ENCODE peak calls at places on chromosome 16, in four cellular contexts. K is epithelial cell of esophagus, L is vagina, M is upper lobe of right lung. J is an unnamed sample.

GRCh38 chr16:1533443-1533951 is at the start of gene TMEM204:
- DNase-seq in L (no peak), M (peak; percentile 80), K (no peak), J (peak; percentile 54)

GRCh38 chr16:13348416-13348815 is 447.0 kb downstream of the SHISA9 start:
- DNase-seq in M (no peak), K (no peak), L (no peak), J (no peak)

GRCh38 chr16:11204513-11205047 is 51.4 kb downstream of the SOCS1 start:
- DNase-seq in L (no peak), M (no peak), K (no peak), J (no peak)

GRCh38 chr16:89096768-89097527 is 3.3 kb downstream of the ACSF3 start:
- DNase-seq in M (no peak), L (no peak), K (no peak), J (no peak)

GRCh38 chr16:14268073-14268472 is 197.0 kb downstream of the MRTFB start:
- DNase-seq in L (no peak), M (no peak), K (no peak), J (no peak)

GRCh38 chr16:78577597-78577996 is 478.1 kb downstream of the WWOX start:
- DNase-seq in K (no peak), L (no peak), M (no peak), J (no peak)

GRCh38 chr16:15542261-15542660 is 100.7 kb downstream of the MARF1 start:
- DNase-seq in L (no peak), M (no peak), K (no peak), J (no peak)

GRCh38 chr16:23835390-23836077 is at the start of gene PRKCB:
- DNase-seq in M (peak; percentile 90), L (no peak), K (peak; percentile 57), J (peak; percentile 5)

GRCh38 chr16:67490330-67491096 is 7.2 kb upstream of the AGRP start:
- DNase-seq in M (no peak), L (no peak), K (peak; percentile 66), J (no peak)

GRCh38 chr16:49491111-49491670 is 117.6 kb downstream of the C16orf78 start:
- DNase-seq in K (no peak), L (no peak), M (peak; percentile 17), J (no peak)

GRCh38 chr16:69858196-69859104 is 92.7 kb upstream of the CLEC18A start:
- DNase-seq in L (no peak), K (no peak), M (no peak), J (no peak)

GRCh38 chr16:69860233-69861231 is 90.6 kb upstream of the CLEC18A start:
- DNase-seq in K (no peak), M (no peak), L (no peak), J (no peak)

GRCh38 chr16:69863882-69864281 is 87.3 kb upstream of the CLEC18A start:
- DNase-seq in M (no peak), K (no peak), L (no peak), J (no peak)

GRCh38 chr16:69859105-69859969 is 91.8 kb upstream of the CLEC18A start:
- DNase-seq in M (no peak), K (peak; percentile 55), L (no peak), J (no peak)

DNA sequence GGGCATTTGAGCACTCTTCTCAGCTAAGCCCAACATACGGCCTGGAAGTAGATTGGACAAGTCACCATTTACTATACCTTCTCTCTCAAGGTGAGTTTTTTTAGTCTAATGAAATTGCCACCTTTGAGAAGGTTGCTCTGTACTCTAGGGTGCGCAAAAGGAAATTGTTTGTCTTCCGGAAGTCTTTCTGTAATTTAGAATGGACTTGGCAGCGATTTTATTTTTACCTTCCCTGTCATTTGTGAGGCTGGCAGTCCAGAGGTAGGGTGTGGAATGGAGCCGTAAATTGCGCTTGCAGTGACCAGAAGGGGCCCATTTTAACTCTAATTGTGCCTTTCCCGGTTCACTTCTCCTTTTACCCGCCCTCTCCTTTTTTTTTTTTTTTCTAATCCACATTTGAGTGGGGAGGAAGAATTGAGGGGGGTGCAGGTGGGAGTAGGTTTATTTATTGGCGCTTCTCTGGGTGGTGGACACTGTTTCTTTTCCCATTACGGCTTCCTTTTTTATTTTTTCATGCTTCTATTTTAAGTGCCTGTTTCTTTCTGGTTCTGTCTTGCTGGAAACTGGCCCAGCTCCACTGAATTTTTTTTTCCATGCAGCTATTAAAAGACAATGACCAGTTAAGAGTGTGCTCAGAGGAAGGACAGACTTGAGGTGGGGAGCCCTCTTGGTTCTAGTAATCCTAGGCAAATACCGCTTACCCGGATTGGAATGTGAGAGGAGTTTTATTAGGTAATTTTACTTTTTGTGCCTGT is 89.7 kb upstream of the CLEC18A start:
- DNase-seq in L (no peak), K (no peak), M (no peak), J (peak; percentile 82)
- H3K4me3 ChIP-seq in L (no peak overlapping the region), K (no peak overlapping the region), M (no peak overlapping the region), J (no peak overlapping the region)

DNA sequence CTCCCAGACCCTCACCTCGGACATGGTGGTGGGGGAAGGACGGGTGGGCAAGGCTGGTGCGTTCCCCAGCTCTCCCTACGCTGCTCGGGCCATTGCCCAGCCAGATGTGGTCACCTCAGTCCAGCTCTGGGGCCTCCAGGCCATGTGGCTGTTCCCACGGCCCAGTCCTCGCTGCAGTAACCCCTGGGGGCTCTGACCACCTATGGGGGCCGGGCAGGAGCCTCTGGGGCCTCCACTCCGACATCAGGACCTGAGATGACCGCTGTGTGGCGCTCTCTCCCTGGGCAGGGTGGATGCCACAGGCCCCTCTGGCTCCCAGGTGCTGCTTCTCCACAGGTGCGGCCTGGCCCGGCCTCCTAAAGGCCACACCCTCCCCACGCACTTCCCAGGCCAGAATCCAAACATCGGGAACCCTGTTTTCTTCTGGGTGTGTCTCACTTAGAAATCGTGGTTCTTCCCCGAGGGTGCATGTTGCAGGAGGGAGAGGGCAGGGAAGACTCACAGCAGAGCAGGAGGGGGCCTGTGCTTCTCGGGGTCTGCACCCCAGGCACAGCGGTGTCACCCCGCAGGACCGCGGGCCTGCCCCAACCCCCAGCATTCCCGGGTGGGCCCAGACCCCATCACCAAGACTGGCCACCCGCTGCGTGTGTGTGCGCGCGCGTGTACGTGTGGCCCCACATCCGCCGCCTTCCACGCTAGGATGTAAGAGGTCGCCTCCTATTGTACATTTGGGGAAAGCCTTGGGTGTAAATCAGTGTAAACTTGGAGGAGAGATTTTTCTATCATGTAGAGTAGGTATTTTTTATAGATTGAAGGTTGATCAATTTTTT is 5.9 kb upstream of the CAPN15 start:
- DNase-seq in L (no peak), K (peak; percentile 36), M (no peak), J (no peak)
- TF ChIP-seq CTCF in L (no peak), K (peak; percentile 42), M (no peak), J (peak; percentile 2)

GRCh38 chr16:85573045-85573695 is 40.0 kb upstream of the GSE1 start:
- DNase-seq in K (no peak), L (no peak), M (no peak), J (no peak)
- H3K4me3 ChIP-seq in K (no peak overlapping the region), L (peak overlapping the region; percentile 21), M (no peak overlapping the region), J (no peak overlapping the region)

GRCh38 chr16:51165043-51165442 is 14.0 kb upstream of the SALL1 start:
- DNase-seq in M (no peak), L (no peak), K (no peak), J (no peak)

GRCh38 chr16:51163366-51163765 is 12.3 kb upstream of the SALL1 start:
- DNase-seq in K (no peak), L (no peak), M (no peak), J (no peak)

GRCh38 chr16:51166116-51166515 is 15.0 kb upstream of the SALL1 start:
- DNase-seq in M (no peak), K (no peak), L (no peak), J (no peak)

GRCh38 chr16:51164574-51164973 is 13.5 kb upstream of the SALL1 start:
- DNase-seq in M (no peak), L (no peak), K (no peak), J (no peak)

DNA sequence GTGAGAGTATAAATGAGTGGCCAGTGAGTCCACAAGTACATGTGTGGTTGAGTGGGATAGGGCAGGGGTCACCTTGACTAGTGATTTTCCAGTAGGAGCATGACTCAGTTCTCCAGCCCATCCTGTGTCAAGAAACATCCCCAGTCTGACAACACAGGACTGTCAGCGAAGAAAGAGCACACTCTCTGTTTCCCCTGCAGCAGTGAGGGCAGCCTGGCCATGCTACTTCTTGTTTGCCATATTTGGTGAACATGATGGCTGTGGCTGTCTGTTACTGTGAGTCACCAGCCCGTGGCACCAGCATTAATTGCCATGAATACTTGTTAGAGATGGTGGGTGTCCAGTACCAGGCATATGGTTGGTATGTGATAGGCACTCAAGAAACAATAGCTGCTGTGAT is 13.1 kb upstream of the SALL1 start:
- DNase-seq in L (no peak), M (no peak), K (no peak), J (peak; percentile 56)
- TF ChIP-seq CTCF in L (no peak), M (no peak), K (no peak), J (no peak)

GRCh38 chr16:65117701-65118448 is 4.0 kb downstream of the CDH11 start:
- DNase-seq in M (no peak), K (peak; percentile 84), L (no peak), J (peak; percentile 87)

GRCh38 chr16:65116818-65117430 is 4.9 kb downstream of the CDH11 start:
- DNase-seq in K (peak; percentile 16), M (no peak), L (no peak), J (peak; percentile 27)

GRCh38 chr16:65119905-65120341 is 1.9 kb downstream of the CDH11 start:
- DNase-seq in L (no peak), M (no peak), K (peak; percentile 28), J (peak; percentile 83)

GRCh38 chr16:65120811-65121721 is 797 bp downstream of the CDH11 start:
- DNase-seq in M (peak; percentile 65), L (no peak), K (peak; percentile 41), J (peak; percentile 43)

GRCh38 chr16:65118866-65119265 is 3.0 kb downstream of the CDH11 start:
- DNase-seq in L (no peak), M (no peak), K (no peak), J (peak; percentile 28)
- H3K4me3 ChIP-seq in L (no peak overlapping the region), M (peak overlapping the region; percentile 62), K (no peak overlapping the region), J (peak overlapping the region; percentile 98)

GRCh38 chr16:4327782-4328579 is 12.1 kb downstream of the GLIS2 start:
- DNase-seq in M (peak; percentile 90), K (peak; percentile 76), L (no peak), J (peak; percentile 62)
- TF ChIP-seq CTCF in M (peak; percentile 62), K (peak; percentile 73), L (peak; percentile 48), J (peak; percentile 66)

DNA sequence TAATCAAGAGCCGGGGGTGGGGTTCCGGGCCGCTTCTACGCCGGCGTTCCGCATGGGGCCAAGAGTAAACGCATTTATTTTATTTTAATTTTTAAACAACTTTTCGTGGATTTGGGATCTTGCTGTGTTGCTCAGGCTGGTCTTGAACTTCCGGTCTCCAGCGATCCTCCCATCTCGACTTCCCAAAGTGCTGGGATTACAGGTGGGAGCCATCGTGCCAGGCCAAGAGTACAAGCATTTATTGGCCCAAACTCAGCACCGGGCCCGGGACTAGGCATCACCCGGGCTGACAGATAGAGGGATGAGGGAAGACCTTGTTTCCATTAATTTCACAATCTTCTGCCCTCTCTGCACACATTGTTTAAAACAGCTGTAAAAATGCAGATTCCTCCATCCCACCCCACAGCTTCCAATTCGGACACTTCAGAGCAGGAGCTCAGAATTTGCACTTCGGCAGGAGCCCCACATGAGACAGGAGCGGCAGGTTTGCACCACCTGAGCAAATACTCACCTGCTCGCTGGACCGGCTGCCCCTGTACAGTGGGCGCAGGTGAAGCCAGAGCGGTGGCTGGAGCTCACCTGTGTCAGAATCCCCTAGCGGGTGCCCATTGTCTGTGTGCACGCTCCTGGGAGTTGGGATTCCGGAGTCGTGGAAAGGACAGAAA is 663 bp upstream of the GINS2 start:
- DNase-seq in M (no peak), L (no peak), K (no peak), J (peak; percentile 3)
- H3K4me3 ChIP-seq in M (peak overlapping the region; percentile 59), L (peak overlapping the region; percentile 79), K (no peak overlapping the region), J (peak overlapping the region; percentile 39)

J was measured in astrocyte of the spinal cord.